ENCODE peak calls at places on chromosomes 2 and 18, in four cellular contexts. One of them, this sample, is unnamed.

GRCh38 chr18:46343456-46343855 is 239.3 kb downstream of the HAUS1 start:
- DNase-seq in PC-9: no peak
- DNase-seq in endothelial cell of umbilical vein: no peak
- DNase-seq in fibroblast of lung: no peak
- DNase-seq in this sample: no peak

GRCh38 chr2:13056259-13056843 is 339.6 kb downstream of the TRIB2 start:
- DNase-seq in PC-9: no peak
- DNase-seq in endothelial cell of umbilical vein: peak
- DNase-seq in fibroblast of lung: peak
- DNase-seq in this sample: peak

GRCh38 chr2:173854840-173855239 is 110.3 kb downstream of the SP3 start:
- DNase-seq in PC-9: peak
- DNase-seq in endothelial cell of umbilical vein: peak
- DNase-seq in fibroblast of lung: peak
- DNase-seq in this sample: no peak

GRCh38 chr2:36650031-36650430 is 46.5 kb upstream of the VIT start:
- DNase-seq in PC-9: peak
- DNase-seq in endothelial cell of umbilical vein: peak
- DNase-seq in fibroblast of lung: peak
- DNase-seq in this sample: peak

GRCh38 chr18:73719611-73720010 is 428.0 kb downstream of the FBXO15 start:
- DNase-seq in PC-9: no peak
- DNase-seq in endothelial cell of umbilical vein: no peak
- DNase-seq in fibroblast of lung: no peak
- DNase-seq in this sample: no peak

GRCh38 chr18:12580630-12581342 is 77.1 kb downstream of the SPIRE1 start:
- DNase-seq in PC-9: no peak
- DNase-seq in endothelial cell of umbilical vein: no peak
- DNase-seq in fibroblast of lung: no peak
- DNase-seq in this sample: no peak

GRCh38 chr2:47189635-47190034 is 34.5 kb upstream of the STPG4 start:
- DNase-seq in PC-9: peak
- DNase-seq in endothelial cell of umbilical vein: peak
- DNase-seq in fibroblast of lung: peak
- DNase-seq in this sample: no peak

GRCh38 chr2:106183093-106183837 is 10.8 kb downstream of the UXS1 start:
- DNase-seq in PC-9: no peak
- DNase-seq in endothelial cell of umbilical vein: no peak
- DNase-seq in fibroblast of lung: no peak
- DNase-seq in this sample: peak

GRCh38 chr2:46922049-46922448 is 6.4 kb upstream of the MCFD2 start:
- DNase-seq in PC-9: peak
- DNase-seq in endothelial cell of umbilical vein: peak
- DNase-seq in fibroblast of lung: no peak
- DNase-seq in this sample: no peak

GRCh38 chr2:45860136-45861106 is 208.9 kb downstream of the PRKCE start:
- DNase-seq in PC-9: no peak
- DNase-seq in endothelial cell of umbilical vein: peak
- DNase-seq in fibroblast of lung: peak
- DNase-seq in this sample: no peak

GRCh38 chr2:120228503-120228902 is 5.3 kb upstream of the TMEM185B start:
- DNase-seq in PC-9: peak
- DNase-seq in endothelial cell of umbilical vein: no peak
- DNase-seq in fibroblast of lung: no peak
- DNase-seq in this sample: no peak

GRCh38 chr2:4353668-4354067 is 650.3 kb downstream of the DCDC2C start:
- DNase-seq in PC-9: no peak
- DNase-seq in endothelial cell of umbilical vein: peak
- DNase-seq in fibroblast of lung: no peak
- DNase-seq in this sample: no peak

GRCh38 chr2:238396663-238397062 is 30.1 kb upstream of the ASB1 start:
- DNase-seq in PC-9: no peak
- DNase-seq in endothelial cell of umbilical vein: no peak
- DNase-seq in fibroblast of lung: no peak
- DNase-seq in this sample: no peak

GRCh38 chr2:160630801-160631590 is 137.4 kb upstream of the RBMS1 start:
- DNase-seq in PC-9: no peak
- DNase-seq in endothelial cell of umbilical vein: no peak
- DNase-seq in fibroblast of lung: peak
- DNase-seq in this sample: no peak

GRCh38 chr2:8455236-8456148 is 226.4 kb upstream of the ID2 start:
- DNase-seq in PC-9: no peak
- DNase-seq in endothelial cell of umbilical vein: no peak
- DNase-seq in fibroblast of lung: no peak
- DNase-seq in this sample: no peak

GRCh38 chr2:172340394-172340793 is 87.0 kb upstream of the ITGA6 start:
- DNase-seq in PC-9: no peak
- DNase-seq in endothelial cell of umbilical vein: peak
- DNase-seq in fibroblast of lung: no peak
- DNase-seq in this sample: no peak

GRCh38 chr18:8084160-8084559 is 517.0 kb downstream of the PTPRM start:
- DNase-seq in PC-9: no peak
- DNase-seq in endothelial cell of umbilical vein: peak
- DNase-seq in fibroblast of lung: peak
- DNase-seq in this sample: peak

GRCh38 chr2:196914867-196915465 is 11.5 kb downstream of the PGAP1 start:
- DNase-seq in PC-9: no peak
- DNase-seq in endothelial cell of umbilical vein: no peak
- DNase-seq in fibroblast of lung: no peak
- DNase-seq in this sample: peak

GRCh38 chr2:64819774-64820688 is 166.3 kb upstream of the SERTAD2 start:
- DNase-seq in PC-9: no peak
- DNase-seq in endothelial cell of umbilical vein: no peak
- DNase-seq in fibroblast of lung: no peak
- DNase-seq in this sample: peak

GRCh38 chr2:201260302-201260800 is at the start of gene CASP8:
- DNase-seq in PC-9: peak
- DNase-seq in endothelial cell of umbilical vein: no peak
- DNase-seq in fibroblast of lung: peak
- DNase-seq in this sample: peak

GRCh38 chr2:172249986-172250385 is 147.3 kb upstream of the DLX2 start:
- DNase-seq in PC-9: peak
- DNase-seq in endothelial cell of umbilical vein: peak
- DNase-seq in fibroblast of lung: peak
- DNase-seq in this sample: no peak

GRCh38 chr2:48328972-48329723 is 200.8 kb upstream of the STON1 start:
- DNase-seq in PC-9: no peak
- DNase-seq in endothelial cell of umbilical vein: peak
- DNase-seq in fibroblast of lung: no peak
- DNase-seq in this sample: no peak

GRCh38 chr2:68632026-68632425 is 11.4 kb upstream of the PROKR1 start:
- DNase-seq in PC-9: no peak
- DNase-seq in endothelial cell of umbilical vein: no peak
- DNase-seq in fibroblast of lung: peak
- DNase-seq in this sample: no peak

GRCh38 chr2:189521686-189522434 is 58.7 kb downstream of the SLC40A1 start:
- DNase-seq in PC-9: peak
- DNase-seq in endothelial cell of umbilical vein: no peak
- DNase-seq in fibroblast of lung: no peak
- DNase-seq in this sample: no peak

GRCh38 chr2:74560591-74560990 is 6.1 kb downstream of the DOK1 start:
- DNase-seq in PC-9: no peak
- DNase-seq in endothelial cell of umbilical vein: no peak
- DNase-seq in fibroblast of lung: no peak
- DNase-seq in this sample: no peak

GRCh38 chr2:218271865-218272530 is 1.7 kb downstream of the PNKD start:
- DNase-seq in PC-9: no peak
- DNase-seq in endothelial cell of umbilical vein: no peak
- DNase-seq in fibroblast of lung: no peak
- DNase-seq in this sample: no peak

GRCh38 chr2:218272531-218273212 is 2.4 kb downstream of the PNKD start:
- DNase-seq in PC-9: peak
- DNase-seq in endothelial cell of umbilical vein: peak
- DNase-seq in fibroblast of lung: peak
- DNase-seq in this sample: peak

GRCh38 chr2:218271487-218271797 is 1.1 kb downstream of the PNKD start:
- DNase-seq in PC-9: peak
- DNase-seq in endothelial cell of umbilical vein: no peak
- DNase-seq in fibroblast of lung: no peak
- DNase-seq in this sample: no peak

GRCh38 chr2:218270721-218271486 is 585 bp downstream of the PNKD start:
- DNase-seq in PC-9: peak
- DNase-seq in endothelial cell of umbilical vein: peak
- DNase-seq in fibroblast of lung: no peak
- DNase-seq in this sample: peak

DNA sequence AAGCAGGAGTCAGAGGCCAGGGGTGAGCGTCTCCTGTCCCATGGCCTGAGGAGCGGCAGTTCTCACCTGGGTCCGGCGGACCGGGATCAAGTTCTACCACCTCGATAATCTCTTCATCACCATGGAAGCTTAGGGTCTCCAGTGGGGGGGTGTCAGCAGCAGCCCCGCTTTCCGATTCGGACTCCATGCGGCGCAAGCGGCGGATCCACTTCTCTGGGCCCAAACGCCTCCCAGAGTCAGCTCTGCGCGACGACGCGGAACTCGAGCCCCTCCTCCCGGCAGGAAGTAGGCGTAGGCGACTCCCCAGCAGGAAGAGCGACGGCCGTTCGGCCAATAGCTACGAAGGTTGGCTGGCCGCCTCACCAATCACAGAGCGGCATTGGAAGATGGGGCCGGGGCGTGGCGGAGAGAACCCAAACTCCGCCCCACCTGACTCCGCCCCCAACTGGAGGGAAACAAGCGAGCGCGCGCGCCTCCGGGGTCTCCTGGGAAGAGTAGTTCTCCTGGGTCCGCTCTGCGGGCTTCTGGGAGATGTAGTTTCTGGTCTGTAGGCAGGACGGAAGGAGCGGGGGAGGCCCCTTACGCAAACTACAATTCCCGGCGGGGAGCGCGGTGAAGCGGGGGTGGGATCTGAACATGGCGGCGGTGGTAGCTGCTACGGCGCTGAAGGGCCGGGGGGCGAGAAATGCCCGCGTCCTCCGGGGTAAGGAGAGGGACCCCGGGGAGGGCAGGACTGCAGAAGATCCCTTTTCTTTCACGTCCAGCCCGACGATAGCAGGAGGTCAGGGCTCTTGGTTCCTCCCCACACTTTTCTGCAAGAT is at the start of the genes AAMP and PNKD:
- DNase-seq in PC-9: peak
- DNase-seq in endothelial cell of umbilical vein: peak
- DNase-seq in fibroblast of lung: peak
- DNase-seq in this sample: peak
- TF ChIP-seq CTCF in PC-9: no peak
- TF ChIP-seq CTCF in endothelial cell of umbilical vein: no peak
- TF ChIP-seq CTCF in fibroblast of lung: no peak
- TF ChIP-seq CTCF in this sample: peak

GRCh38 chr2:131516011-131516410 is 11.7 kb upstream of the CCDC74A start:
- DNase-seq in PC-9: no peak
- DNase-seq in endothelial cell of umbilical vein: no peak
- DNase-seq in fibroblast of lung: no peak
- DNase-seq in this sample: no peak
- TF ChIP-seq EZH2 in PC-9: no peak
- TF ChIP-seq EZH2 in endothelial cell of umbilical vein: no peak
- TF ChIP-seq EZH2 in fibroblast of lung: no peak
- TF ChIP-seq EZH2 in this sample: no peak

GRCh38 chr2:78992807-78993517 is 32.5 kb upstream of the REG3G start:
- DNase-seq in PC-9: no peak
- DNase-seq in endothelial cell of umbilical vein: no peak
- DNase-seq in fibroblast of lung: no peak
- DNase-seq in this sample: peak

GRCh38 chr2:78993518-78994148 is 31.9 kb upstream of the REG3G start:
- DNase-seq in PC-9: no peak
- DNase-seq in endothelial cell of umbilical vein: no peak
- DNase-seq in fibroblast of lung: no peak
- DNase-seq in this sample: no peak

GRCh38 chr2:78994789-78995188 is 30.7 kb upstream of the REG3G start:
- DNase-seq in PC-9: no peak
- DNase-seq in endothelial cell of umbilical vein: no peak
- DNase-seq in fibroblast of lung: no peak
- DNase-seq in this sample: no peak

GRCh38 chr2:78992451-78992806 is 33.1 kb upstream of the REG3G start:
- DNase-seq in PC-9: no peak
- DNase-seq in endothelial cell of umbilical vein: peak
- DNase-seq in fibroblast of lung: no peak
- DNase-seq in this sample: peak
- H3K4me3 ChIP-seq in PC-9: no peak
- H3K4me3 ChIP-seq in endothelial cell of umbilical vein: no peak
- H3K4me3 ChIP-seq in fibroblast of lung: no peak
- H3K4me3 ChIP-seq in this sample: peak

GRCh38 chr2:100237046-100237615 is 85.2 kb downstream of the LONRF2 start:
- DNase-seq in PC-9: no peak
- DNase-seq in endothelial cell of umbilical vein: no peak
- DNase-seq in fibroblast of lung: no peak
- DNase-seq in this sample: no peak

GRCh38 chr2:100238471-100238870 is 83.8 kb downstream of the LONRF2 start:
- DNase-seq in PC-9: no peak
- DNase-seq in endothelial cell of umbilical vein: no peak
- DNase-seq in fibroblast of lung: no peak
- DNase-seq in this sample: no peak

GRCh38 chr2:100239513-100240210 is 82.6 kb downstream of the LONRF2 start:
- DNase-seq in PC-9: no peak
- DNase-seq in endothelial cell of umbilical vein: no peak
- DNase-seq in fibroblast of lung: no peak
- DNase-seq in this sample: no peak

GRCh38 chr2:100236166-100236565 is 86.1 kb downstream of the LONRF2 start:
- DNase-seq in PC-9: no peak
- DNase-seq in endothelial cell of umbilical vein: no peak
- DNase-seq in fibroblast of lung: no peak
- DNase-seq in this sample: no peak

DNA sequence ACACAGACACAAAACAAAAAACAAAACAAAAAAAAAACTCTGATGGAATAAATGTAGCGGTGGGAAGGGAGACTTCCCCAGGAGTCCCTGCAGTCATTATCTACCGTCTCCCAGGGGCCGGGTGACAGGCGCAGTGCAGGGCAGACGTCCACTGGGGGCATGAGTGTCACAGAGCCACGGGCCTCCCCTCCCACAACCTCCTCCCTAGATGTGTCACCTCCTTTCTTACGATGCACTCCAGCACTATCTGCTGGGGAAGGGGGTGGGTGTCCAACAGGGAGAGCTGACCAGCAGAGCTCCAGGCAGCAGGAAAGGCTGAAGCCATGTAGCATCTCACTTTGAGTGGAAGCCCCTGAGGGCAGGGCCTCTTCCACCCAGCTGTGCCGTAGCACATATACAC is 84.5 kb downstream of the LONRF2 start:
- DNase-seq in PC-9: no peak
- DNase-seq in endothelial cell of umbilical vein: no peak
- DNase-seq in fibroblast of lung: no peak
- DNase-seq in this sample: no peak
- TF ChIP-seq CTCF in PC-9: no peak
- TF ChIP-seq CTCF in endothelial cell of umbilical vein: no peak
- TF ChIP-seq CTCF in fibroblast of lung: no peak
- TF ChIP-seq CTCF in this sample: no peak

GRCh38 chr2:70553334-70553583 is 367 bp downstream of the TGFA start:
- DNase-seq in PC-9: no peak
- DNase-seq in endothelial cell of umbilical vein: no peak
- DNase-seq in fibroblast of lung: no peak
- DNase-seq in this sample: peak
- TF ChIP-seq EZH2 in PC-9: no peak
- TF ChIP-seq EZH2 in endothelial cell of umbilical vein: peak
- TF ChIP-seq EZH2 in fibroblast of lung: peak
- TF ChIP-seq EZH2 in this sample: no peak